ENCODE peak calls at places on chromosomes 6 and 20, in four cellular contexts. A, F, S and U are unnamed samples.

GRCh38 chr6:148263010-148263409 is 79.6 kb upstream of the SASH1 start:
- DNase-seq in A (no peak), F (no peak), S (no peak), U (no peak)

GRCh38 chr20:14820771-14821170 is 483.4 kb upstream of the FLRT3 start:
- DNase-seq in A (no peak), F (no peak), S (no peak), U (no peak)

GRCh38 chr20:5845686-5846651 is 95.8 kb downstream of the SHLD1 start:
- DNase-seq in A (peak; percentile 5), F (no peak), S (no peak), U (no peak)

GRCh38 chr6:68635706-68636513 is 828 bp downstream of the ADGRB3 start:
- DNase-seq in A (peak; percentile 14), F (no peak), S (peak; percentile 55), U (no peak)

GRCh38 chr6:125421853-125422252 is 120.1 kb upstream of the HDDC2 start:
- DNase-seq in A (no peak), F (no peak), S (peak; percentile 47), U (no peak)

GRCh38 chr6:130046711-130047439 is 28.5 kb downstream of the L3MBTL3 start:
- DNase-seq in A (no peak), F (no peak), S (no peak), U (no peak)

GRCh38 chr6:33317418-33317667 is 201 bp downstream of the ZBTB22 start:
- DNase-seq in A (no peak), F (no peak), S (no peak), U (no peak)

GRCh38 chr6:131960371-131961133 is 9.4 kb upstream of the CCN2 start:
- DNase-seq in A (no peak), F (no peak), S (no peak), U (no peak)

GRCh38 chr6:153103256-153103655 is 27.8 kb downstream of the RGS17 start:
- DNase-seq in A (no peak), F (no peak), S (no peak), U (no peak)

GRCh38 chr20:54255157-54255556 is 47.3 kb downstream of the PFDN4 start:
- DNase-seq in A (no peak), F (no peak), S (no peak), U (no peak)

GRCh38 chr6:121645100-121645745 is 209.8 kb downstream of the GJA1 start:
- DNase-seq in A (peak; percentile 86), F (no peak), S (no peak), U (peak; percentile 98)

GRCh38 chr6:167588181-167588919 is 238.4 kb upstream of the AFDN start:
- DNase-seq in A (no peak), F (no peak), S (no peak), U (no peak)

GRCh38 chr20:61814726-61815125 is 251.0 kb downstream of the TAF4 start:
- DNase-seq in A (no peak), F (no peak), S (no peak), U (no peak)

GRCh38 chr6:36788768-36789167 is 50.5 kb downstream of the CPNE5 start:
- DNase-seq in A (no peak), F (no peak), S (no peak), U (no peak)

GRCh38 chr6:44504321-44504761 is 116.8 kb downstream of the CDC5L start:
- DNase-seq in A (no peak), F (no peak), S (no peak), U (no peak)

GRCh38 chr20:54023406-54023805 is 47.0 kb downstream of the BCAS1 start:
- DNase-seq in A (no peak), F (no peak), S (no peak), U (no peak)

GRCh38 chr6:90088009-90088408 is 193.7 kb downstream of the GJA10 start:
- DNase-seq in A (peak; percentile 50), F (no peak), S (no peak), U (peak; percentile 54)

GRCh38 chr20:34709044-34709835 is 5.1 kb downstream of the TP53INP2 start:
- DNase-seq in A (peak; percentile 57), F (peak; percentile 85), S (peak; percentile 89), U (peak; percentile 87)

GRCh38 chr6:42104807-42105713 is 37.4 kb downstream of the C6orf132 start:
- DNase-seq in A (no peak), F (no peak), S (peak; percentile 39), U (peak; percentile 30)

GRCh38 chr6:20447157-20447556 is 45.5 kb downstream of the E2F3 start:
- DNase-seq in A (no peak), F (no peak), S (no peak), U (no peak)

GRCh38 chr6:165178056-165178455 is 131.3 kb downstream of the C6orf118 start:
- DNase-seq in A (no peak), F (no peak), S (no peak), U (no peak)

GRCh38 chr6:40881501-40881900 is 157.5 kb downstream of the UNC5CL start:
- DNase-seq in A (peak; percentile 58), F (no peak), S (no peak), U (peak; percentile 19)

GRCh38 chr20:46108976-46109375 is 9.1 kb upstream of the CD40 start:
- DNase-seq in A (no peak), F (no peak), S (no peak), U (no peak)

GRCh38 chr6:156028310-156029131 is 572.9 kb upstream of the NOX3 start:
- DNase-seq in A (no peak), F (no peak), S (no peak), U (no peak)

GRCh38 chr6:168865522-168865921 is 388.1 kb downstream of the THBS2 start:
- DNase-seq in A (no peak), F (no peak), S (no peak), U (no peak)

GRCh38 chr6:16301511-16301910 is 63.1 kb downstream of the GMPR start:
- DNase-seq in A (no peak), F (no peak), S (no peak), U (no peak)

GRCh38 chr6:101761124-101761601 is 367.7 kb downstream of the GRIK2 start:
- DNase-seq in A (peak; percentile 98), F (no peak), S (no peak), U (peak; percentile 81)

GRCh38 chr6:40986364-40986763 is 52.7 kb downstream of the UNC5CL start:
- DNase-seq in A (no peak), F (no peak), S (no peak), U (no peak)

GRCh38 chr6:41767112-41767946 is 12.4 kb downstream of the FRS3 start:
- DNase-seq in A (peak; percentile 55), F (peak; percentile 86), S (no peak), U (peak; percentile 78)

GRCh38 chr6:80436663-80437062 is 330.2 kb downstream of the BCKDHB start:
- DNase-seq in A (no peak), F (no peak), S (no peak), U (no peak)

GRCh38 chr6:27295301-27296079 is 16.6 kb downstream of the POM121L2 start:
- DNase-seq in A (no peak), F (no peak), S (no peak), U (peak; percentile 68)

GRCh38 chr6:11491998-11492397 is 45.6 kb upstream of the TMEM170B start:
- DNase-seq in A (peak; percentile 48), F (no peak), S (no peak), U (peak; percentile 54)

GRCh38 chr6:28215425-28215824 is 9.7 kb upstream of the ZSCAN9 start:
- DNase-seq in A (no peak), F (no peak), S (no peak), U (peak; percentile 82)

GRCh38 chr6:113574147-113574546 is 283.0 kb upstream of the MARCKS start:
- DNase-seq in A (no peak), F (no peak), S (no peak), U (no peak)

GRCh38 chr20:31992086-31992485 is 18.2 kb upstream of the CCM2L start:
- DNase-seq in A (no peak), F (no peak), S (no peak), U (no peak)

GRCh38 chr6:167550936-167551633 is 226.2 kb downstream of the TTLL2 start:
- DNase-seq in A (no peak), F (peak; percentile 86), S (peak; percentile 94), U (no peak)

GRCh38 chr20:63223121-63223825 is 7.3 kb upstream of the YTHDF1 start:
- DNase-seq in A (peak; percentile 14), F (peak; percentile 47), S (no peak), U (peak; percentile 52)

GRCh38 chr6:163226836-163227485 is 187.6 kb upstream of the QKI start:
- DNase-seq in A (no peak), F (no peak), S (no peak), U (no peak)